ENCODE peak calls at places on chromosomes 12 and 14, in four cellular contexts. One of them, this sample, is unnamed.

GRCh38 chr12:4034926-4035325 is 161.7 kb upstream of the PARP11 start:
- DNase-seq in NCI-H1436: no peak
- DNase-seq in astrocyte of the cerebellum: no peak
- DNase-seq in Kasumi-1: no peak
- DNase-seq in this sample: no peak

GRCh38 chr12:52197371-52198231 is 5.8 kb upstream of the KRT80 start:
- DNase-seq in Kasumi-1: peak
- DNase-seq in NCI-H1436: no peak
- DNase-seq in astrocyte of the cerebellum: no peak
- DNase-seq in this sample: no peak

GRCh38 chr12:74446466-74446865 is 91.2 kb upstream of the ATXN7L3B start:
- DNase-seq in Kasumi-1: no peak
- DNase-seq in astrocyte of the cerebellum: no peak
- DNase-seq in NCI-H1436: no peak
- DNase-seq in this sample: no peak

GRCh38 chr12:106282457-106283097 is 20.0 kb upstream of the TCP11L2 start:
- DNase-seq in astrocyte of the cerebellum: no peak
- DNase-seq in NCI-H1436: peak
- DNase-seq in Kasumi-1: peak
- DNase-seq in this sample: peak

GRCh38 chr12:88417531-88417930 is 162.7 kb downstream of the KITLG start:
- DNase-seq in NCI-H1436: no peak
- DNase-seq in astrocyte of the cerebellum: no peak
- DNase-seq in Kasumi-1: no peak
- DNase-seq in this sample: no peak

GRCh38 chr12:12384601-12385321 is 27.9 kb downstream of the BORCS5 start:
- DNase-seq in astrocyte of the cerebellum: no peak
- DNase-seq in NCI-H1436: no peak
- DNase-seq in Kasumi-1: no peak
- DNase-seq in this sample: peak

GRCh38 chr12:95658386-95658785 is 107.1 kb upstream of the USP44 start:
- DNase-seq in NCI-H1436: no peak
- DNase-seq in astrocyte of the cerebellum: no peak
- DNase-seq in Kasumi-1: no peak
- DNase-seq in this sample: no peak

GRCh38 chr12:64611430-64612286 is 1.4 kb downstream of the RASSF3 start:
- DNase-seq in NCI-H1436: no peak
- DNase-seq in astrocyte of the cerebellum: no peak
- DNase-seq in Kasumi-1: peak
- DNase-seq in this sample: no peak

GRCh38 chr12:67413577-67413976 is 144.4 kb downstream of the CAND1 start:
- DNase-seq in Kasumi-1: no peak
- DNase-seq in astrocyte of the cerebellum: no peak
- DNase-seq in NCI-H1436: no peak
- DNase-seq in this sample: no peak

GRCh38 chr14:53380508-53381225 is 227.5 kb upstream of the DDHD1 start:
- DNase-seq in Kasumi-1: no peak
- DNase-seq in astrocyte of the cerebellum: no peak
- DNase-seq in NCI-H1436: no peak
- DNase-seq in this sample: no peak

GRCh38 chr14:29735459-29735858 is 192.2 kb downstream of the PRKD1 start:
- DNase-seq in Kasumi-1: no peak
- DNase-seq in NCI-H1436: no peak
- DNase-seq in astrocyte of the cerebellum: no peak
- DNase-seq in this sample: no peak

GRCh38 chr14:85129907-85130306 is 400.0 kb upstream of the FLRT2 start:
- DNase-seq in Kasumi-1: no peak
- DNase-seq in astrocyte of the cerebellum: no peak
- DNase-seq in NCI-H1436: no peak
- DNase-seq in this sample: no peak

GRCh38 chr12:106248177-106248848 is 493 bp upstream of the CKAP4 start:
- DNase-seq in NCI-H1436: peak
- DNase-seq in astrocyte of the cerebellum: no peak
- DNase-seq in Kasumi-1: no peak
- DNase-seq in this sample: no peak

GRCh38 chr14:51367600-51367931 is 127.5 kb downstream of the TMX1 start:
- DNase-seq in astrocyte of the cerebellum: peak
- DNase-seq in NCI-H1436: no peak
- DNase-seq in Kasumi-1: no peak
- DNase-seq in this sample: no peak

GRCh38 chr12:123038966-123039365 is 58.5 kb downstream of the ARL6IP4 start:
- DNase-seq in NCI-H1436: no peak
- DNase-seq in astrocyte of the cerebellum: no peak
- DNase-seq in Kasumi-1: no peak
- DNase-seq in this sample: no peak

GRCh38 chr12:40034712-40035111 is 71.2 kb downstream of the SLC2A13 start:
- DNase-seq in astrocyte of the cerebellum: no peak
- DNase-seq in NCI-H1436: no peak
- DNase-seq in Kasumi-1: no peak
- DNase-seq in this sample: no peak

GRCh38 chr12:64273527-64274403 is 51.7 kb upstream of the KICS2 start:
- DNase-seq in NCI-H1436: no peak
- DNase-seq in Kasumi-1: peak
- DNase-seq in astrocyte of the cerebellum: no peak
- DNase-seq in this sample: peak

GRCh38 chr12:106274575-106275081 is 26.8 kb upstream of the CKAP4 start:
- DNase-seq in NCI-H1436: no peak
- DNase-seq in astrocyte of the cerebellum: no peak
- DNase-seq in Kasumi-1: no peak
- DNase-seq in this sample: no peak

GRCh38 chr14:68771631-68772030 is 21.2 kb downstream of the ZFP36L1 start:
- DNase-seq in astrocyte of the cerebellum: no peak
- DNase-seq in NCI-H1436: no peak
- DNase-seq in Kasumi-1: peak
- DNase-seq in this sample: peak

GRCh38 chr12:19981944-19982343 is 386.4 kb upstream of the PDE3A start:
- DNase-seq in astrocyte of the cerebellum: no peak
- DNase-seq in Kasumi-1: no peak
- DNase-seq in NCI-H1436: no peak
- DNase-seq in this sample: no peak

GRCh38 chr14:63650336-63650952 is 8.8 kb upstream of the WDR89 start:
- DNase-seq in astrocyte of the cerebellum: no peak
- DNase-seq in Kasumi-1: no peak
- DNase-seq in NCI-H1436: no peak
- DNase-seq in this sample: peak

GRCh38 chr14:60512952-60513554 is 4.1 kb downstream of the SIX6 start:
- DNase-seq in NCI-H1436: no peak
- DNase-seq in astrocyte of the cerebellum: no peak
- DNase-seq in Kasumi-1: no peak
- DNase-seq in this sample: no peak

GRCh38 chr14:76050797-76051392 is 65.3 kb downstream of the IFT43 start:
- DNase-seq in astrocyte of the cerebellum: peak
- DNase-seq in Kasumi-1: peak
- DNase-seq in NCI-H1436: peak
- DNase-seq in this sample: peak

GRCh38 chr14:93984987-93985410 is 8.6 kb upstream of the ASB2 start:
- DNase-seq in NCI-H1436: no peak
- DNase-seq in astrocyte of the cerebellum: peak
- DNase-seq in Kasumi-1: peak
- DNase-seq in this sample: peak

GRCh38 chr14:105061428-105062047 is 3.7 kb downstream of the GPR132 start:
- DNase-seq in astrocyte of the cerebellum: no peak
- DNase-seq in NCI-H1436: no peak
- DNase-seq in Kasumi-1: no peak
- DNase-seq in this sample: no peak

GRCh38 chr14:65179918-65180724 is 77.8 kb upstream of the MAX start:
- DNase-seq in astrocyte of the cerebellum: peak
- DNase-seq in NCI-H1436: no peak
- DNase-seq in Kasumi-1: no peak
- DNase-seq in this sample: no peak

This sample was measured in Ammon's horn.